ENCODE peak calls at places on chromosome 6, in six cellular contexts. Q, L, B, W, S and C are unnamed samples.

GRCh38 chr6:32436995-32437836 is 2.5 kb upstream of the HLA-DRA start:
- DNase-seq in Q (no peak), L (no peak), B (no peak), W (no peak), S (peak), C (peak)

GRCh38 chr6:56291278-56291917 is 44.0 kb upstream of the COL21A1 start:
- DNase-seq in Q (no peak), L (no peak), B (no peak), W (no peak), S (no peak), C (no peak)

GRCh38 chr6:154292855-154293519 is 63.6 kb downstream of the IPCEF1 start:
- DNase-seq in Q (no peak), L (no peak), B (no peak), W (peak), S (peak), C (no peak)

GRCh38 chr6:130240232-130240631 is 17.5 kb upstream of the SAMD3 start:
- DNase-seq in Q (no peak), L (no peak), B (no peak), W (no peak), S (peak), C (no peak)

GRCh38 chr6:136989591-136990578 is 54.9 kb downstream of the IL20RA start:
- DNase-seq in Q (no peak), L (no peak), B (peak), W (no peak), S (no peak), C (no peak)

GRCh38 chr6:147000545-147001488 is 203.4 kb upstream of the STXBP5 start:
- DNase-seq in Q (no peak), L (no peak), B (no peak), W (no peak), S (peak), C (no peak)

GRCh38 chr6:111248789-111249188 is 161.5 kb downstream of the SLC16A10 start:
- DNase-seq in Q (no peak), L (no peak), B (no peak), W (no peak), S (no peak), C (no peak)

GRCh38 chr6:155050311-155050710 is 55.2 kb downstream of the TIAM2 start:
- DNase-seq in Q (no peak), L (no peak), B (no peak), W (no peak), S (peak), C (peak)

DNA sequence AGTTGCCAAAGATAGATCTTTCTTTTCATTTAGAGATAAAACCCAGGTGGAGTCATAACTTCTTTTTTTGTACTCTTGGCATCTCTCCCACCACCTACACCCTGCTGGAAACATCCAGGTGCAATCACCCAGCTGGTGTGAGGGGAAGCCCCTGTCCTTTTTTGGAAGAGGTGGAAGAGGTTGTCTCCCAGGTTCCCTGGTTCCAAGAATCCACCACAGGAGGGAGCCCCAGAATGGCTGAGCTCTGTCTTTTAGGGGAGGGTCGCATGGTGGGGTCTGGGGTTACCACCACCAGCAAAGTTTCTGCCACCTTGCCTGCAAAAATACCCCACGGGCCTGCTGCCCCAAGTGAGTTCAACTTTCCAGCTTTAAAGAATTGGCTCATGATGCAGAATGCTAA is 10.8 kb downstream of the SMOC2 start:
- DNase-seq in Q (no peak), L (no peak), B (no peak), W (peak), S (no peak), C (no peak)
- TF ChIP-seq CTCF in Q (no peak), L (peak), B (peak), W (peak), S (no peak), C (no peak)

GRCh38 chr6:138618168-138618567 is 118.9 kb upstream of the NHSL1 start:
- DNase-seq in Q (no peak), L (no peak), B (no peak), W (no peak), S (peak), C (no peak)

GRCh38 chr6:138608896-138609295 is 109.6 kb upstream of the NHSL1 start:
- DNase-seq in Q (no peak), L (no peak), B (no peak), W (no peak), S (no peak), C (no peak)

GRCh38 chr6:138610816-138611215 is 111.5 kb upstream of the NHSL1 start:
- DNase-seq in Q (no peak), L (no peak), B (no peak), W (no peak), S (no peak), C (no peak)

GRCh38 chr6:138609801-138610430 is 110.6 kb upstream of the NHSL1 start:
- DNase-seq in Q (no peak), L (peak), B (no peak), W (no peak), S (peak), C (no peak)

GRCh38 chr6:138614151-138614550 is 114.9 kb upstream of the NHSL1 start:
- DNase-seq in Q (no peak), L (no peak), B (no peak), W (no peak), S (peak), C (no peak)
- TF ChIP-seq CTCF in Q (no peak), L (no peak), B (no peak), W (no peak), S (no peak), C (no peak)

DNA sequence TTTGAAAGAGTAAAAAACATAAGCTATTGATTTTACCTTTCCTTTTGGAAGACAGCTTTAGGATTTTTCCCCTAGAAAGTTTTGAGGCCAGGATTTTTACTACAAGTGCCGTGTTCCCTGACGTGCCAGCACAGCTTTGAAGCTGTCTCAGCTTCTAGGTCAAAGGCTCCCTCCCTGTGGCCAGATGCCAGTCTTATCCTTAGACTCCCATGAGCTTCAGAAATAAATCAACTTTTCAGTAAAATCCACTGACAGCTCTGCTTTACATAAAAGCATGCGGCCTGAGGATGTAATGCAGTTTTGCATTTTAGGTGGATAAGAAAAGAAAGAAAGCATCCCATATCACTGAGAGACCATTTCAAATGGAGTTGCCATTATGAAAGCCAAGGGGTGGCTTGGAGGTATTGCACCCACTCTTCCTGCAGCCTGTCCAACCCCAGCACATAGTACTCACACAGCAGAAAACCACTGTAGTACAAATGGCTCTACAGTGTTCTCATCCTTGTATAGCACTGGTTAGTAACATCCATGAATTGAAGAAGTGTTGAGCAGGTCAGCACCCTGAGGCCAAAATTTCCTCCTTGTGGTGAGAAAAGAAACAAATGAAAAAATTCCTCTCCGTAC is 15.2 kb upstream of the ATXN1 start:
- DNase-seq in Q (no peak), L (no peak), B (no peak), W (no peak), S (no peak), C (no peak)
- TF ChIP-seq CTCF in Q (no peak), L (no peak), B (peak), W (no peak), S (no peak), C (no peak)

GRCh38 chr6:4808396-4808795 is 32.2 kb downstream of the CDYL start:
- DNase-seq in Q (no peak), L (no peak), B (no peak), W (no peak), S (no peak), C (no peak)

GRCh38 chr6:4804095-4804494 is 27.9 kb downstream of the CDYL start:
- DNase-seq in Q (no peak), L (peak), B (no peak), W (peak), S (peak), C (no peak)

GRCh38 chr6:4805553-4806307 is 29.5 kb downstream of the CDYL start:
- DNase-seq in Q (no peak), L (peak), B (peak), W (peak), S (peak), C (no peak)

GRCh38 chr6:4803343-4803744 is 27.1 kb downstream of the CDYL start:
- DNase-seq in Q (no peak), L (no peak), B (no peak), W (no peak), S (no peak), C (no peak)

DNA sequence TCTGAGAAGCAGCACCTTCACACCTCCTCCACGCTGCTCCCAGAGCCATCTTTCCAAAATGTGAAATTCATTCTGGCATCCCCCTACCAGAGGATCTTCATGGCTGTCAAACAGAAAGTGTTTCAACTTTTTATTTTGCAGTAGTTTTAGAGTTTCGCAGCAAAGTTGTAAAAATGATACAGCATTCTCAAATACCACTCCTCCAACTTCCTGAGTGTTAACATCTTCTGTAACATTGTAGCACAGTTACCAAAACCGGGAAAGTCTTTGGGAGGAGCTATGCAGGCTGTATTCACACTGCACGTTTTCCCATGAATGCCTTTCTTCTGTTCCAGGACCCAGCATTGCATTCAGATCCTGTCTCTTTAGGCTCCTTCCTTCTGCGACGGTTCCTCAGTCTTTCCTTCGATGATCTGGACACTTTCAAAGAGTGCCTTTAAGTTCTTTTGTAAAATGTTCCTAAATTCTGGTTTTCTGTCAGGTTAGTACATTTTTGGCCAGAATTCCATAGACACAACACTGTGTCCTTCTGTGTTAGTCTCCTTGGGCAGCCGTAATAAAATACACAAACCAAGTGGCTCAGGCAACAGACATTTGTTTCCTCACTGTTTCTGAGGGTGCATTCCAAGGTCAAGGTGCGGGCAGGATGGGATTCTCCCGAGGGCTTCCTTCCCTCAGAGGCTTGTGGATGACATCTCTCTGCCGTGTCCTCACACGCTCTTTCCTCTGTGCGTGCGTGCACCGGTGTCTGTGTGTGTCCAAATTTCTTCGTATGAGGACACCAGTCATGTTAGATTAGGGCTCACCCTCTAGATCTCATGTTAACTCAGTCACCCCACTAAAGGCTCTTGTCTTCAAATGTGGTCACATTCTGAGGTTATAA is 30.3 kb downstream of the CDYL start:
- DNase-seq in Q (no peak), L (no peak), B (no peak), W (no peak), S (no peak), C (no peak)
- TF ChIP-seq CTCF in Q (no peak), L (no peak), B (no peak), W (no peak), S (no peak), C (no peak)

GRCh38 chr6:19477563-19477962 is 359.6 kb upstream of the ID4 start:
- DNase-seq in Q (no peak), L (no peak), B (no peak), W (no peak), S (no peak), C (no peak)

GRCh38 chr6:19472168-19472567 is 365.0 kb upstream of the ID4 start:
- DNase-seq in Q (no peak), L (no peak), B (no peak), W (peak), S (peak), C (no peak)

GRCh38 chr6:19470333-19470732 is 366.8 kb upstream of the ID4 start:
- DNase-seq in Q (no peak), L (no peak), B (no peak), W (no peak), S (no peak), C (no peak)

GRCh38 chr6:19478273-19478672 is 358.9 kb upstream of the ID4 start:
- DNase-seq in Q (no peak), L (no peak), B (no peak), W (no peak), S (no peak), C (no peak)

GRCh38 chr6:19472850-19473249 is 364.3 kb upstream of the ID4 start:
- DNase-seq in Q (no peak), L (no peak), B (peak), W (no peak), S (no peak), C (no peak)
- TF ChIP-seq CTCF in Q (no peak), L (peak), B (peak), W (no peak), S (no peak), C (no peak)